ENCODE peak calls at places on chromosome 1, in five cellular contexts. One of them, this sample, is unnamed.

GRCh38 chr1:111334169-111334568 is 43.5 kb downstream of the CHIA start:
- DNase-seq in fibroblast of pulmonary artery: peak
- DNase-seq in left ventricle myocardium inferior: peak
- DNase-seq in choroid plexus epithelial cell: peak
- DNase-seq in lung: no peak
- DNase-seq in this sample: no peak

GRCh38 chr1:179141592-179142244 is 59.8 kb downstream of the TOR3A start:
- DNase-seq in choroid plexus epithelial cell: peak
- DNase-seq in lung: no peak
- DNase-seq in fibroblast of pulmonary artery: peak
- DNase-seq in left ventricle myocardium inferior: no peak
- DNase-seq in this sample: no peak

GRCh38 chr1:16075337-16076002 is 2.0 kb upstream of the FAM131C start:
- DNase-seq in left ventricle myocardium inferior: peak
- DNase-seq in fibroblast of pulmonary artery: peak
- DNase-seq in lung: no peak
- DNase-seq in choroid plexus epithelial cell: peak
- DNase-seq in this sample: no peak

GRCh38 chr1:224563666-224564065 is 52.5 kb upstream of the CNIH3 start:
- DNase-seq in fibroblast of pulmonary artery: no peak
- DNase-seq in left ventricle myocardium inferior: no peak
- DNase-seq in lung: no peak
- DNase-seq in choroid plexus epithelial cell: no peak
- DNase-seq in this sample: no peak

GRCh38 chr1:21670956-21671902 is 2.1 kb upstream of the RAP1GAP start:
- DNase-seq in fibroblast of pulmonary artery: no peak
- DNase-seq in left ventricle myocardium inferior: no peak
- DNase-seq in lung: no peak
- DNase-seq in choroid plexus epithelial cell: no peak
- DNase-seq in this sample: no peak

GRCh38 chr1:33326690-33327300 is 5.9 kb upstream of the A3GALT2 start:
- DNase-seq in fibroblast of pulmonary artery: no peak
- DNase-seq in left ventricle myocardium inferior: no peak
- DNase-seq in choroid plexus epithelial cell: no peak
- DNase-seq in lung: no peak
- DNase-seq in this sample: no peak

GRCh38 chr1:24908591-24909259 is 21.4 kb downstream of the RUNX3 start:
- DNase-seq in left ventricle myocardium inferior: no peak
- DNase-seq in lung: no peak
- DNase-seq in choroid plexus epithelial cell: no peak
- DNase-seq in fibroblast of pulmonary artery: no peak
- DNase-seq in this sample: no peak

GRCh38 chr1:222618001-222618879 is at the start of gene MIA3:
- DNase-seq in left ventricle myocardium inferior: peak
- DNase-seq in fibroblast of pulmonary artery: peak
- DNase-seq in choroid plexus epithelial cell: peak
- DNase-seq in lung: peak
- DNase-seq in this sample: peak

GRCh38 chr1:212540031-212540430 is 68.5 kb upstream of the ATF3 start:
- DNase-seq in fibroblast of pulmonary artery: no peak
- DNase-seq in lung: no peak
- DNase-seq in choroid plexus epithelial cell: no peak
- DNase-seq in left ventricle myocardium inferior: no peak
- DNase-seq in this sample: no peak

GRCh38 chr1:48470506-48470905 is 1.5 kb downstream of the SPATA6 start:
- DNase-seq in lung: peak
- DNase-seq in choroid plexus epithelial cell: peak
- DNase-seq in fibroblast of pulmonary artery: peak
- DNase-seq in left ventricle myocardium inferior: peak
- DNase-seq in this sample: peak

GRCh38 chr1:197775282-197776262 is at the start of gene DENND1B:
- DNase-seq in left ventricle myocardium inferior: peak
- DNase-seq in choroid plexus epithelial cell: peak
- DNase-seq in lung: peak
- DNase-seq in fibroblast of pulmonary artery: peak
- DNase-seq in this sample: peak

GRCh38 chr1:184910596-184910995 is 63.7 kb downstream of the NIBAN1 start:
- DNase-seq in choroid plexus epithelial cell: peak
- DNase-seq in lung: peak
- DNase-seq in left ventricle myocardium inferior: peak
- DNase-seq in fibroblast of pulmonary artery: peak
- DNase-seq in this sample: peak

DNA sequence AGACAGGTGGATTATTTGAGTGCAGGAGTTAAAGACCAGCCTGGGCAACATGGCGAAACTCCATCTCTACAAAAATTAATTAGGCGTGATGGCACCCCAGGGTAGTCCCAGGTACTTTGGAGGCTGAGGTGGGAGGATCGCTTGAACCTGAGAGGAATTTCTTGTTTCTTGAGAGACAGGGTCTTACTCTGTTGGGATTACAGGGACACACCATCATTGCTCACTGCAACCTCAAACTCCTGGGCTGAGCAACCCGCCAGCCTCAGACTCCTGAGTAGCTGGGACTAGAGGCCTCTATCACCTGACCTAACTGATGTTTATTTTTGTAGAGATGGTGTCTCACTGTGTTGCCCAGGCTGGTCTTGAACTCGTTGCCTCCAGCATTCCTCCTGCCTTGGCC is 24.8 kb downstream of the DHX9 start:
- DNase-seq in left ventricle myocardium inferior: no peak
- DNase-seq in lung: no peak
- DNase-seq in fibroblast of pulmonary artery: no peak
- DNase-seq in choroid plexus epithelial cell: no peak
- DNase-seq in this sample: no peak
- H3K4me3 ChIP-seq in left ventricle myocardium inferior: no peak
- H3K4me3 ChIP-seq in lung: no peak
- H3K4me3 ChIP-seq in fibroblast of pulmonary artery: no peak
- H3K4me3 ChIP-seq in choroid plexus epithelial cell: no peak
- H3K4me3 ChIP-seq in this sample: no peak

GRCh38 chr1:74578101-74578500 is 65.7 kb upstream of the LRRC53 start:
- DNase-seq in fibroblast of pulmonary artery: no peak
- DNase-seq in left ventricle myocardium inferior: no peak
- DNase-seq in choroid plexus epithelial cell: no peak
- DNase-seq in lung: no peak
- DNase-seq in this sample: no peak
- H3K4me3 ChIP-seq in fibroblast of pulmonary artery: no peak
- H3K4me3 ChIP-seq in left ventricle myocardium inferior: no peak
- H3K4me3 ChIP-seq in choroid plexus epithelial cell: no peak
- H3K4me3 ChIP-seq in lung: no peak
- H3K4me3 ChIP-seq in this sample: no peak

GRCh38 chr1:91712981-91713841 is 172.7 kb downstream of the TGFBR3 start:
- DNase-seq in lung: no peak
- DNase-seq in fibroblast of pulmonary artery: peak
- DNase-seq in left ventricle myocardium inferior: peak
- DNase-seq in choroid plexus epithelial cell: peak
- DNase-seq in this sample: no peak
- H3K4me3 ChIP-seq in lung: no peak
- H3K4me3 ChIP-seq in fibroblast of pulmonary artery: no peak
- H3K4me3 ChIP-seq in left ventricle myocardium inferior: peak
- H3K4me3 ChIP-seq in choroid plexus epithelial cell: peak
- H3K4me3 ChIP-seq in this sample: peak

GRCh38 chr1:115666702-115667101 is 24.9 kb downstream of the VANGL1 start:
- DNase-seq in choroid plexus epithelial cell: no peak
- DNase-seq in lung: no peak
- DNase-seq in fibroblast of pulmonary artery: no peak
- DNase-seq in left ventricle myocardium inferior: peak
- DNase-seq in this sample: no peak

GRCh38 chr1:115670476-115671175 is 28.9 kb downstream of the VANGL1 start:
- DNase-seq in left ventricle myocardium inferior: no peak
- DNase-seq in fibroblast of pulmonary artery: no peak
- DNase-seq in choroid plexus epithelial cell: no peak
- DNase-seq in lung: no peak
- DNase-seq in this sample: peak

GRCh38 chr1:115669886-115670285 is 28.1 kb downstream of the VANGL1 start:
- DNase-seq in left ventricle myocardium inferior: no peak
- DNase-seq in choroid plexus epithelial cell: no peak
- DNase-seq in lung: no peak
- DNase-seq in fibroblast of pulmonary artery: no peak
- DNase-seq in this sample: peak

GRCh38 chr1:115669002-115669673 is 27.4 kb downstream of the VANGL1 start:
- DNase-seq in choroid plexus epithelial cell: peak
- DNase-seq in left ventricle myocardium inferior: no peak
- DNase-seq in fibroblast of pulmonary artery: peak
- DNase-seq in lung: no peak
- DNase-seq in this sample: no peak

DNA sequence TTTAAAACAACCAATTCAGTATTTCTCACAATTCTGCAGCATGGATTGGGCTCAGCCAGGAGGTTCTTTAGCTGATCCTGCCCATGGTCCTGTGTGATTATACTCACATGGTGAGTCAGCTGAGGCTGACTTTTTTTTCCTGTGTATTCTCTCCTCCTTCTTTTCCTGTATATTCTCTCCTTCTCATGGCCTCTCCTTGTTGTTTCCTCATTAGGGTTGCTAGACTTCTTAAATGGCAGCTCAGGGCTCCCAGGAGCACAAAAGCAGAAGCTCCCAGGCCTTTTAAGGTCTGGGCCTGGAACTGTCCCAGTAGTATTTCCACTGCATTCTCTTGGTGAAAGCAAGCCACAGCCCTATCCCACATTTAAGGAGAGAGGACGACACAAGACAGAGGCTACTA is 26.8 kb downstream of the VANGL1 start:
- DNase-seq in fibroblast of pulmonary artery: peak
- DNase-seq in left ventricle myocardium inferior: no peak
- DNase-seq in choroid plexus epithelial cell: peak
- DNase-seq in lung: no peak
- DNase-seq in this sample: no peak
- H3K4me3 ChIP-seq in fibroblast of pulmonary artery: no peak
- H3K4me3 ChIP-seq in left ventricle myocardium inferior: no peak
- H3K4me3 ChIP-seq in choroid plexus epithelial cell: no peak
- H3K4me3 ChIP-seq in lung: no peak
- H3K4me3 ChIP-seq in this sample: no peak

DNA sequence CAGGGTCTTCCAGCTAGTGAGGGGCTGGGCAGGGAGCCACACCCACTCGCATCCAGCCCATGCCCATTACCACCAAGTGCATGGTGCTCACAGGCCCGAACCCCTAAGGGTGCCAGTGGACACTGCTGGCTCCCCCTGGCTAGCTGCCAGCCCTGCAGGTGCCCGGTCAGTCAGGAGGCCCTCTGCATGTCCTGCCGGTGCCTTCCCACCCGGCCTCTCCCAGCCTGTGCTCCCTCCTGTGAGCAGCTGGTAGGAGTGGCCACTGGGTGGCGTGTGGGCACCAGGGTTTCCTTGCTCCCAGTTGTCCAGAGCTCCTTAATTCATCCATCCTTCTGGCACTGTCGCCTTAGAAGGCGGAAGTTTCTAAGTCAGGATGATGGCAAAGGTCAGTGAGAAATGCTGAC is 33.4 kb downstream of the QSOX1 start:
- DNase-seq in fibroblast of pulmonary artery: peak
- DNase-seq in choroid plexus epithelial cell: peak
- DNase-seq in lung: no peak
- DNase-seq in left ventricle myocardium inferior: no peak
- DNase-seq in this sample: no peak
- H3K4me3 ChIP-seq in fibroblast of pulmonary artery: no peak
- H3K4me3 ChIP-seq in choroid plexus epithelial cell: no peak
- H3K4me3 ChIP-seq in lung: no peak
- H3K4me3 ChIP-seq in left ventricle myocardium inferior: no peak
- H3K4me3 ChIP-seq in this sample: no peak

GRCh38 chr1:52632732-52633290 is at the start of gene SHISAL2A:
- DNase-seq in lung: no peak
- DNase-seq in fibroblast of pulmonary artery: peak
- DNase-seq in choroid plexus epithelial cell: no peak
- DNase-seq in left ventricle myocardium inferior: peak
- DNase-seq in this sample: no peak

GRCh38 chr1:52631759-52632331 is 1.1 kb upstream of the SHISAL2A start:
- DNase-seq in choroid plexus epithelial cell: no peak
- DNase-seq in lung: no peak
- DNase-seq in fibroblast of pulmonary artery: no peak
- DNase-seq in left ventricle myocardium inferior: no peak
- DNase-seq in this sample: no peak

GRCh38 chr1:52634111-52634510 is 1.1 kb downstream of the SHISAL2A start:
- DNase-seq in fibroblast of pulmonary artery: no peak
- DNase-seq in lung: no peak
- DNase-seq in choroid plexus epithelial cell: no peak
- DNase-seq in left ventricle myocardium inferior: no peak
- DNase-seq in this sample: no peak

GRCh38 chr1:52635321-52636089 is 2.5 kb downstream of the SHISAL2A start:
- DNase-seq in left ventricle myocardium inferior: no peak
- DNase-seq in choroid plexus epithelial cell: no peak
- DNase-seq in lung: no peak
- DNase-seq in fibroblast of pulmonary artery: no peak
- DNase-seq in this sample: no peak

DNA sequence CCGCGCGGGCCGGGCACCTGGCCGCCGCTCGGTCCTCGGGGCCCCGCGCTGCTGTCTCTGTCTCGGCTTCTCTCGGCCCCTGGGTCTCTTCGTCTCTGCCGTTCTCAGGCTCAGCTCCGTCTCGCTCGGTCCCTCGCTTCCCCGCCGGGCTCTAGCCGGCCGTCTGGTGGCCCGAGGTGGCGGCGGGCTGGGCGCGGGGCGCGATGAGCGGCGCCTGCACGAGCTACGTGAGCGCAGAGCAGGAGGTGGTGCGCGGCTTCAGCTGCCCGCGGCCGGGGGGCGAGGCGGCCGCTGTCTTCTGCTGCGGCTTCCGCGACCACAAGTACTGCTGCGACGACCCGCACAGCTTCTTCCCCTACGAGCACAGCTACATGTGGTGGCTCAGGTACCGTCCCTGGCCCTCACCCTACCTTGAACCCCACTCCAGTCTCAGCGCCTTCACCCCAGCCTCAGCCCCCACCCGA is 355 bp downstream of the SHISAL2A start:
- DNase-seq in choroid plexus epithelial cell: no peak
- DNase-seq in fibroblast of pulmonary artery: no peak
- DNase-seq in left ventricle myocardium inferior: no peak
- DNase-seq in lung: no peak
- DNase-seq in this sample: no peak
- H3K4me3 ChIP-seq in choroid plexus epithelial cell: peak
- H3K4me3 ChIP-seq in fibroblast of pulmonary artery: no peak
- H3K4me3 ChIP-seq in left ventricle myocardium inferior: peak
- H3K4me3 ChIP-seq in lung: no peak
- H3K4me3 ChIP-seq in this sample: peak

GRCh38 chr1:85406887-85407593 is 57.9 kb downstream of the DDAH1 start:
- DNase-seq in fibroblast of pulmonary artery: peak
- DNase-seq in left ventricle myocardium inferior: no peak
- DNase-seq in lung: peak
- DNase-seq in choroid plexus epithelial cell: peak
- DNase-seq in this sample: no peak
- H3K4me3 ChIP-seq in fibroblast of pulmonary artery: peak
- H3K4me3 ChIP-seq in left ventricle myocardium inferior: no peak
- H3K4me3 ChIP-seq in lung: no peak
- H3K4me3 ChIP-seq in choroid plexus epithelial cell: no peak
- H3K4me3 ChIP-seq in this sample: no peak

DNA sequence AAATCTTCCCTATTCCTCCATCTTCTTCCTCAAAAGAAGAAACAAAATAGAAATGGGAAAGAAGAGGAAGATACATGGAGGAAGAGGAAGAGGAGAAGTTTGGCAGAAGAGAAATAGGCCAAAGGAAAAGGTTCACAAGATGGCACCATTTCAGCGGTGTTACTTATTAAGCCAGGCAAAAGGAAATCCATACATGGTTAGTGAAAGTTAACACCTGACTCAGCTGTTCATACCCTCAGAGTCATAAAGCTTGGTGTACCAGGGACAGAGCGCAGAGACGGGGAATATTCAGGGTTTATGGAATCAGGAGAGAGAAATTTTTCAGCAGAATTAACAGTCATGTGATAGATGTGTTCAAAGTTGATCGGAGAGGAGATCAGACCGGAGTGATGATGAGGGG is 70.6 kb downstream of the COQ8A start:
- DNase-seq in choroid plexus epithelial cell: no peak
- DNase-seq in lung: no peak
- DNase-seq in left ventricle myocardium inferior: no peak
- DNase-seq in fibroblast of pulmonary artery: no peak
- DNase-seq in this sample: no peak
- H3K4me3 ChIP-seq in choroid plexus epithelial cell: no peak
- H3K4me3 ChIP-seq in lung: no peak
- H3K4me3 ChIP-seq in left ventricle myocardium inferior: no peak
- H3K4me3 ChIP-seq in fibroblast of pulmonary artery: no peak
- H3K4me3 ChIP-seq in this sample: no peak